ENCODE peak calls at places on chromosomes 7 and 10, in ten cellular contexts. One of them, this sample, is unnamed.

GRCh38 chr7:3537210-3537875 is 236.3 kb downstream of the SDK1 start:
- DNase-seq in cardiac fibroblast: peak; percentile 11
- DNase-seq in transverse colon: no peak
- DNase-seq in GM13977: no peak
- DNase-seq in fibroblast of lung: peak; percentile 62
- DNase-seq in AG09309: no peak
- DNase-seq in nephron progenitor cell: no peak
- DNase-seq in AG09319: no peak
- DNase-seq in MM.1S: no peak
- DNase-seq in lower lobe of right lung: no peak
- DNase-seq in this sample: no peak

GRCh38 chr7:116071629-116072028 is 41.1 kb upstream of the TFEC start:
- DNase-seq in AG09319: no peak
- DNase-seq in cardiac fibroblast: no peak
- DNase-seq in AG09309: no peak
- DNase-seq in lower lobe of right lung: no peak
- DNase-seq in transverse colon: no peak
- DNase-seq in MM.1S: peak; percentile 22
- DNase-seq in GM13977: no peak
- DNase-seq in nephron progenitor cell: no peak
- DNase-seq in fibroblast of lung: no peak
- DNase-seq in this sample: no peak

GRCh38 chr10:26890956-26891355 is 30.2 kb upstream of the ABI1 start:
- DNase-seq in cardiac fibroblast: peak; percentile 84
- DNase-seq in lower lobe of right lung: no peak
- DNase-seq in AG09309: peak; percentile 55
- DNase-seq in GM13977: peak; percentile 26
- DNase-seq in transverse colon: peak; percentile 73
- DNase-seq in AG09319: peak; percentile 15
- DNase-seq in nephron progenitor cell: peak; percentile 55
- DNase-seq in fibroblast of lung: peak; percentile 76
- DNase-seq in MM.1S: peak; percentile 77
- DNase-seq in this sample: peak; percentile 33

GRCh38 chr7:158323741-158324396 is 263.8 kb downstream of the PTPRN2 start:
- DNase-seq in GM13977: no peak
- DNase-seq in transverse colon: no peak
- DNase-seq in lower lobe of right lung: no peak
- DNase-seq in AG09309: no peak
- DNase-seq in AG09319: no peak
- DNase-seq in cardiac fibroblast: no peak
- DNase-seq in fibroblast of lung: no peak
- DNase-seq in nephron progenitor cell: no peak
- DNase-seq in MM.1S: no peak
- DNase-seq in this sample: no peak

GRCh38 chr7:38373155-38373554 is 99.7 kb upstream of the TARP start:
- DNase-seq in AG09309: no peak
- DNase-seq in cardiac fibroblast: peak; percentile 15
- DNase-seq in AG09319: no peak
- DNase-seq in MM.1S: no peak
- DNase-seq in GM13977: no peak
- DNase-seq in nephron progenitor cell: no peak
- DNase-seq in lower lobe of right lung: no peak
- DNase-seq in fibroblast of lung: no peak
- DNase-seq in transverse colon: no peak
- DNase-seq in this sample: no peak

GRCh38 chr7:93196331-93196730 is 29.9 kb downstream of the HEPACAM2 start:
- DNase-seq in fibroblast of lung: no peak
- DNase-seq in AG09309: no peak
- DNase-seq in cardiac fibroblast: no peak
- DNase-seq in lower lobe of right lung: peak; percentile 47
- DNase-seq in MM.1S: no peak
- DNase-seq in nephron progenitor cell: no peak
- DNase-seq in GM13977: no peak
- DNase-seq in AG09319: no peak
- DNase-seq in transverse colon: peak; percentile 10
- DNase-seq in this sample: no peak

GRCh38 chr7:109178342-109178741 is 608.7 kb downstream of the DNAJB9 start:
- DNase-seq in cardiac fibroblast: no peak
- DNase-seq in fibroblast of lung: no peak
- DNase-seq in MM.1S: no peak
- DNase-seq in transverse colon: no peak
- DNase-seq in nephron progenitor cell: no peak
- DNase-seq in lower lobe of right lung: no peak
- DNase-seq in AG09309: no peak
- DNase-seq in GM13977: no peak
- DNase-seq in AG09319: no peak
- DNase-seq in this sample: no peak

GRCh38 chr7:12731214-12731656 is 43.8 kb downstream of the ARL4A start:
- DNase-seq in lower lobe of right lung: no peak
- DNase-seq in GM13977: no peak
- DNase-seq in AG09309: no peak
- DNase-seq in cardiac fibroblast: peak; percentile 67
- DNase-seq in nephron progenitor cell: no peak
- DNase-seq in AG09319: no peak
- DNase-seq in MM.1S: peak; percentile 78
- DNase-seq in transverse colon: no peak
- DNase-seq in fibroblast of lung: peak; percentile 62
- DNase-seq in this sample: no peak

GRCh38 chr10:70758757-70759514 is 26.2 kb downstream of the TBATA start:
- DNase-seq in GM13977: peak; percentile 77
- DNase-seq in cardiac fibroblast: peak; percentile 82
- DNase-seq in transverse colon: peak; percentile 77
- DNase-seq in fibroblast of lung: peak; percentile 78
- DNase-seq in lower lobe of right lung: peak; percentile 46
- DNase-seq in AG09319: peak; percentile 36
- DNase-seq in MM.1S: peak; percentile 59
- DNase-seq in AG09309: peak; percentile 38
- DNase-seq in nephron progenitor cell: peak; percentile 79
- DNase-seq in this sample: peak; percentile 54

DNA sequence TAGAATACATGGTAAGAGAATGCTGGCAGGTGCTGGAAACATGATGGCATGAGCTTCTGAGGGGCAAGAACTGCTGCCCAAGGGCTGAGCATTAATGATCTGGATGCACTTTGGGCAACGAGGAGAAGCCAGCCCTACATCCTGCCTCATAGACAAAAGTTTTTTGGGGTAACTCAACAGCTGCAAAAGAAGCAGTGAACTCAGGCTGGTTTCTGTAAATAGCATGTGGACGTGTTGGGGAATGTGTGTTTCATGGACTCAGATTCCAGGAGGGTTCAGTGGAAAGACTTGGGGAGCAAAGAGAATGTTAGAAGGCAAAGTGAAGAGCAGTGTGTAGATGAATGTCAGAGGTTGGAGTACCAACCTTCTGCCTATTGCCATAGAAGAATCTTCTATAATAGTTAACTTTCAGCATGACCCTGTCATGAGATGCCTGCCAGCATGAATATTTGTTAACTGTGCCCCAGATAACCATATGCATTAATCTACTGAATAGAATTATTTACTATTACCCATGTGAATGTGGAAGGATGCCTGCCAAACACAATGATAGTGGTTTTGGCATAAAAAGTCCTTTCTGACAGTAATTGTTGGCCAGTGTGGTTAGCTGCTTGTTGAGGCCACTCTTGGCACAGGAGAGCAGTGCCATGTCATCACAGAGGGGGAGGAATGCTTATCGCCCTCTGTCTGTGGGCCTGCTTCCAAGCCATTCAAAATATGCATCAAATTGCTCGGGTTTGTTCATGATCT is 165.6 kb downstream of the WNT2 start:
- DNase-seq in MM.1S: no peak
- DNase-seq in AG09309: peak; percentile 92
- DNase-seq in cardiac fibroblast: peak; percentile 96
- DNase-seq in AG09319: peak; percentile 77
- DNase-seq in fibroblast of lung: peak; percentile 86
- DNase-seq in transverse colon: no peak
- DNase-seq in GM13977: no peak
- DNase-seq in nephron progenitor cell: no peak
- DNase-seq in lower lobe of right lung: peak; percentile 41
- DNase-seq in this sample: no peak
- TF ChIP-seq CTCF in MM.1S: no peak
- TF ChIP-seq CTCF in AG09309: peak; percentile 43
- TF ChIP-seq CTCF in cardiac fibroblast: peak; percentile 51
- TF ChIP-seq CTCF in AG09319: peak; percentile 46
- TF ChIP-seq CTCF in fibroblast of lung: peak; percentile 33
- TF ChIP-seq CTCF in transverse colon: no peak
- TF ChIP-seq CTCF in GM13977: no peak
- TF ChIP-seq CTCF in nephron progenitor cell: no peak
- TF ChIP-seq CTCF in lower lobe of right lung: peak; percentile 11
- TF ChIP-seq CTCF in this sample: no peak

GRCh38 chr10:94324609-94325233 is 38.0 kb downstream of the NOC3L start:
- DNase-seq in MM.1S: no peak
- DNase-seq in transverse colon: no peak
- DNase-seq in fibroblast of lung: no peak
- DNase-seq in cardiac fibroblast: no peak
- DNase-seq in nephron progenitor cell: no peak
- DNase-seq in AG09309: no peak
- DNase-seq in AG09319: no peak
- DNase-seq in GM13977: no peak
- DNase-seq in lower lobe of right lung: no peak
- DNase-seq in this sample: no peak

GRCh38 chr10:94327649-94328048 is 35.1 kb downstream of the NOC3L start:
- DNase-seq in AG09319: no peak
- DNase-seq in transverse colon: no peak
- DNase-seq in nephron progenitor cell: no peak
- DNase-seq in MM.1S: no peak
- DNase-seq in cardiac fibroblast: no peak
- DNase-seq in lower lobe of right lung: no peak
- DNase-seq in GM13977: no peak
- DNase-seq in AG09309: no peak
- DNase-seq in fibroblast of lung: no peak
- DNase-seq in this sample: no peak

DNA sequence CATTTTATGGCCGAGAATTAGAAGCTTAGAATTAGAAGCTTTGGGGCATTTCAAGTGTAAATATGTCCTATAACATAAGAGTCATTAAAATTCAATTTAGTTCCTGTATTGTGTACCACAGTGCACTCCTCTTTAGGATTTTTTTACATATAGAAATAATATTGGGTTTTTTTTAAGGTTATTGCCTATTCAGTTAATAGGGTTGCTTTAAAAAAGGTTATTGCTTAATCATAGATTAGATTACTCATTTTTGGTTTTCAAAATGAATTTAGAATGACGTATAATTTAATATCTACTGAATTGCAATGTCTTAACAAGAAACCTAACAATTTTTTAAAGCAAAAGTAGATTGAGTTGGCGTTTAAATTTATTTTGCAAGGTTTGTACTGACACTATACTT is 34.1 kb downstream of the NOC3L start:
- DNase-seq in transverse colon: no peak
- DNase-seq in cardiac fibroblast: no peak
- DNase-seq in lower lobe of right lung: no peak
- DNase-seq in MM.1S: no peak
- DNase-seq in AG09309: no peak
- DNase-seq in nephron progenitor cell: no peak
- DNase-seq in AG09319: no peak
- DNase-seq in fibroblast of lung: no peak
- DNase-seq in GM13977: no peak
- DNase-seq in this sample: no peak
- TF ChIP-seq CTCF in transverse colon: no peak
- TF ChIP-seq CTCF in cardiac fibroblast: no peak
- TF ChIP-seq CTCF in lower lobe of right lung: no peak
- TF ChIP-seq CTCF in MM.1S: no peak
- TF ChIP-seq CTCF in AG09309: no peak
- TF ChIP-seq CTCF in nephron progenitor cell: no peak
- TF ChIP-seq CTCF in AG09319: no peak
- TF ChIP-seq CTCF in fibroblast of lung: no peak
- TF ChIP-seq CTCF in GM13977: no peak
- TF ChIP-seq CTCF in this sample: no peak

GRCh38 chr7:128862571-128863432 is at the start of gene ATP6V1F:
- DNase-seq in lower lobe of right lung: peak; percentile 98
- DNase-seq in GM13977: peak; percentile 98
- DNase-seq in AG09319: peak; percentile 93
- DNase-seq in transverse colon: peak; percentile 99
- DNase-seq in nephron progenitor cell: peak; percentile 99
- DNase-seq in AG09309: peak; percentile 85
- DNase-seq in MM.1S: peak; percentile 99
- DNase-seq in cardiac fibroblast: peak; percentile 98
- DNase-seq in fibroblast of lung: peak; percentile 97
- DNase-seq in this sample: peak; percentile 99
- TF ChIP-seq CTCF in lower lobe of right lung: no peak
- TF ChIP-seq CTCF in GM13977: no peak
- TF ChIP-seq CTCF in AG09319: no peak
- TF ChIP-seq CTCF in transverse colon: peak; percentile 27
- TF ChIP-seq CTCF in nephron progenitor cell: no peak
- TF ChIP-seq CTCF in AG09309: no peak
- TF ChIP-seq CTCF in MM.1S: no peak
- TF ChIP-seq CTCF in cardiac fibroblast: no peak
- TF ChIP-seq CTCF in fibroblast of lung: no peak
- TF ChIP-seq CTCF in this sample: no peak

GRCh38 chr10:49628599-49628998 is 14.8 kb downstream of the CHAT start:
- DNase-seq in AG09319: no peak
- DNase-seq in transverse colon: no peak
- DNase-seq in MM.1S: no peak
- DNase-seq in GM13977: no peak
- DNase-seq in fibroblast of lung: no peak
- DNase-seq in lower lobe of right lung: peak; percentile 30
- DNase-seq in AG09309: no peak
- DNase-seq in cardiac fibroblast: no peak
- DNase-seq in nephron progenitor cell: no peak
- DNase-seq in this sample: no peak

GRCh38 chr10:49625411-49625810 is 11.6 kb downstream of the CHAT start:
- DNase-seq in nephron progenitor cell: no peak
- DNase-seq in transverse colon: no peak
- DNase-seq in AG09319: no peak
- DNase-seq in AG09309: no peak
- DNase-seq in fibroblast of lung: no peak
- DNase-seq in MM.1S: no peak
- DNase-seq in cardiac fibroblast: no peak
- DNase-seq in lower lobe of right lung: no peak
- DNase-seq in GM13977: no peak
- DNase-seq in this sample: no peak

GRCh38 chr10:49629286-49629915 is 15.6 kb downstream of the CHAT start:
- DNase-seq in GM13977: no peak
- DNase-seq in nephron progenitor cell: no peak
- DNase-seq in AG09319: no peak
- DNase-seq in MM.1S: no peak
- DNase-seq in lower lobe of right lung: no peak
- DNase-seq in AG09309: no peak
- DNase-seq in fibroblast of lung: no peak
- DNase-seq in transverse colon: no peak
- DNase-seq in cardiac fibroblast: no peak
- DNase-seq in this sample: no peak

GRCh38 chr10:49627644-49628247 is 13.9 kb downstream of the CHAT start:
- DNase-seq in fibroblast of lung: no peak
- DNase-seq in cardiac fibroblast: no peak
- DNase-seq in AG09309: no peak
- DNase-seq in transverse colon: no peak
- DNase-seq in AG09319: no peak
- DNase-seq in nephron progenitor cell: no peak
- DNase-seq in MM.1S: no peak
- DNase-seq in GM13977: no peak
- DNase-seq in lower lobe of right lung: no peak
- DNase-seq in this sample: no peak

DNA sequence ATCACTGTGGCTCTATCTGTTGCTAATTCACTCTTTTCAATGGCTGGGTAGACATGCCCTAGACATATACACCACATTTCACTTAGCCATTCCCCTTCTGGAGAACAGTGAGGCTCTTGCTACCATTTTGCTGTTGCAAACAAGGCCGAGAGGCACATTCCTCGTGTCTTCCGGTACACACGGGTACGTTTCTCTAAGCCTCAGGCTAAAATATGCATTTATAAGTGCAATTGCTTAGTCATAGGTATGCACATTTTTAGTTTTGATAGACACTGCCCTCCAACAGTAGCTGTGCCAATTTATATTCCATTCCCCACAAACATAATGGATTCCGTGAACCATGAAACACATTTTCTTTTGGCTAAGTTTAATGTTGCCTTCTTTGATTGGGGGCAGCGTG is 13.2 kb downstream of the CHAT start:
- DNase-seq in AG09319: no peak
- DNase-seq in nephron progenitor cell: no peak
- DNase-seq in lower lobe of right lung: no peak
- DNase-seq in transverse colon: no peak
- DNase-seq in MM.1S: no peak
- DNase-seq in cardiac fibroblast: no peak
- DNase-seq in AG09309: no peak
- DNase-seq in fibroblast of lung: no peak
- DNase-seq in GM13977: no peak
- DNase-seq in this sample: no peak
- TF ChIP-seq CTCF in AG09319: no peak
- TF ChIP-seq CTCF in nephron progenitor cell: no peak
- TF ChIP-seq CTCF in lower lobe of right lung: no peak
- TF ChIP-seq CTCF in transverse colon: no peak
- TF ChIP-seq CTCF in MM.1S: no peak
- TF ChIP-seq CTCF in cardiac fibroblast: no peak
- TF ChIP-seq CTCF in AG09309: no peak
- TF ChIP-seq CTCF in fibroblast of lung: no peak
- TF ChIP-seq CTCF in GM13977: no peak
- TF ChIP-seq CTCF in this sample: no peak